ENCODE peak calls at places on chromosomes 12 and 14, in seven cellular contexts. V, E, F, M, D, Z and X are unnamed samples.

GRCh38 chr12:53660064-53660463 is 15.8 kb downstream of the ATP5MC2 start:
- DNase-seq in V (no peak), E (no peak), F (no peak), M (no peak), D (no peak), Z (no peak), X (no peak)

GRCh38 chr12:46874642-46875041 is 48.8 kb upstream of the SLC38A4 start:
- DNase-seq in V (no peak), E (no peak), F (no peak), M (no peak), D (no peak), Z (no peak), X (no peak)

GRCh38 chr14:70416717-70417349 is at the start of gene SYNJ2BP:
- DNase-seq in V (peak), E (peak), F (peak), M (peak), D (peak), Z (peak), X (peak)

GRCh38 chr12:21941522-21942376 is 523 bp upstream of the ABCC9 start:
- DNase-seq in V (no peak), E (no peak), F (peak), M (no peak), D (no peak), Z (peak), X (peak)

GRCh38 chr12:79407671-79408622 is 282.8 kb downstream of the PAWR start:
- DNase-seq in V (peak), E (peak), F (peak), M (no peak), D (peak), Z (peak), X (peak)

GRCh38 chr12:51070004-51070403 is 13.4 kb downstream of the CSRNP2 start:
- DNase-seq in V (no peak), E (peak), F (peak), M (no peak), D (no peak), Z (peak), X (no peak)

GRCh38 chr14:36773136-36773540 is 111.5 kb downstream of the PAX9 start:
- DNase-seq in V (peak), E (peak), F (peak), M (no peak), D (no peak), Z (peak), X (peak)

GRCh38 chr12:107515446-107515958 is 170.1 kb upstream of the PWP1 start:
- DNase-seq in V (peak), E (peak), F (peak), M (peak), D (peak), Z (peak), X (peak)

GRCh38 chr12:132163041-132163910 is 19.0 kb downstream of the NOC4L start:
- DNase-seq in V (no peak), E (no peak), F (no peak), M (no peak), D (no peak), Z (no peak), X (no peak)

GRCh38 chr12:6769003-6769389 is 2.8 kb downstream of the PTMS start:
- DNase-seq in V (no peak), E (no peak), F (peak), M (peak), D (no peak), Z (no peak), X (peak)

GRCh38 chr12:117890137-117890536 is 78.7 kb downstream of the KSR2 start:
- DNase-seq in V (peak), E (no peak), F (no peak), M (no peak), D (no peak), Z (no peak), X (no peak)

GRCh38 chr12:103676863-103677262 is 89.8 kb downstream of the STAB2 start:
- DNase-seq in V (no peak), E (no peak), F (peak), M (no peak), D (no peak), Z (no peak), X (no peak)

GRCh38 chr14:24037658-24038037 is 14.2 kb upstream of the CARMIL3 start:
- DNase-seq in V (no peak), E (no peak), F (no peak), M (no peak), D (no peak), Z (no peak), X (no peak)

GRCh38 chr12:23895792-23896218 is 53.7 kb downstream of the SOX5 start:
- DNase-seq in V (no peak), E (no peak), F (no peak), M (no peak), D (no peak), Z (peak), X (peak)

GRCh38 chr12:29149691-29150382 is 759 bp downstream of the FAR2 start:
- DNase-seq in V (no peak), E (no peak), F (no peak), M (no peak), D (no peak), Z (no peak), X (no peak)

GRCh38 chr14:51582437-51582836 is 69.3 kb upstream of the FRMD6 start:
- DNase-seq in V (no peak), E (no peak), F (no peak), M (no peak), D (no peak), Z (no peak), X (no peak)

GRCh38 chr14:60537663-60538062 is 28.7 kb downstream of the SIX6 start:
- DNase-seq in V (no peak), E (no peak), F (no peak), M (no peak), D (no peak), Z (no peak), X (no peak)

GRCh38 chr12:74689071-74689655 is 151.5 kb downstream of the ATXN7L3B start:
- DNase-seq in V (peak), E (peak), F (peak), M (no peak), D (peak), Z (peak), X (peak)

GRCh38 chr14:99035268-99035667 is 236.7 kb downstream of the BCL11B start:
- DNase-seq in V (no peak), E (peak), F (peak), M (peak), D (no peak), Z (peak), X (peak)

GRCh38 chr12:130576286-130576933 is 139.7 kb downstream of the RIMBP2 start:
- DNase-seq in V (no peak), E (no peak), F (no peak), M (no peak), D (no peak), Z (no peak), X (no peak)

GRCh38 chr12:113479193-113479577 is 7.5 kb upstream of the LHX5 start:
- DNase-seq in V (no peak), E (no peak), F (no peak), M (no peak), D (no peak), Z (no peak), X (no peak)

GRCh38 chr14:69154779-69155178 is 1.9 kb upstream of the DCAF5 start:
- DNase-seq in V (peak), E (no peak), F (peak), M (no peak), D (no peak), Z (peak), X (no peak)

GRCh38 chr14:31692376-31692781 is 131.2 kb downstream of the NUBPL start:
- DNase-seq in V (no peak), E (no peak), F (no peak), M (no peak), D (peak), Z (no peak), X (peak)

GRCh38 chr12:8226355-8226754 is 1.1 kb downstream of the FAM90A1 start:
- DNase-seq in V (no peak), E (no peak), F (no peak), M (no peak), D (no peak), Z (no peak), X (no peak)

GRCh38 chr12:72540811-72541210 is 268.6 kb downstream of the TRHDE start:
- DNase-seq in V (no peak), E (peak), F (no peak), M (no peak), D (no peak), Z (no peak), X (peak)

GRCh38 chr12:131438874-131439273 is 272.0 kb upstream of the SFSWAP start:
- DNase-seq in V (no peak), E (no peak), F (no peak), M (no peak), D (no peak), Z (no peak), X (no peak)

DNA sequence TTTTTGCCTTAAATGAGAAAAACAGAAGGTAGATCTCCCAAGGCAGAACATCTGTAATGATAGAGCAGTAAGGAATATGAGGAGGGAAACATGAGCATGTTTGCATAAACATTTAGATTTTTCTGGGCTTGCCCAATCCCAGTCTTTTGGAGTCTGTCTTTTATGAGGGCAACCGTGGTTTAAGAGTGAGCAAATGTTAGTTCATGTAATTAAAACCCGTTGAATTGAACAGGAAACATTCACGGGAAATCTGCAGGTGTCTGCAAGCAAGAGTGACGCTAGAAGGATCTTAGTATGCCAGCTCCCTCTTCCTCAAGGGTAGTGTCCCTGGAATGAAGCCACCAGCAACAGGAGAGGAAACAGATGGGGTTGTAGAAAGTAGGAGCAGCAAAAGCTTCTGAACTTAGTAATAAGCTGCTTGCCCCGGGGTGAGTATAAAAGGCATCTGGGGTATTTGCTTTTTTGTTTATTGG is 79.4 kb downstream of the ARF6 start:
- DNase-seq in V (no peak), E (peak), F (no peak), M (no peak), D (no peak), Z (peak), X (peak)
- H3K4me3 ChIP-seq in V (peak), E (no peak), F (no peak), M (no peak), D (no peak), Z (no peak), X (no peak)

GRCh38 chr12:101789171-101789570 is 41.6 kb downstream of the GNPTAB start:
- DNase-seq in V (no peak), E (no peak), F (no peak), M (no peak), D (no peak), Z (no peak), X (no peak)
- TF ChIP-seq CTCF in V (no peak), E (no peak), F (no peak), M (no peak), D (no peak), Z (no peak), X (no peak)

DNA sequence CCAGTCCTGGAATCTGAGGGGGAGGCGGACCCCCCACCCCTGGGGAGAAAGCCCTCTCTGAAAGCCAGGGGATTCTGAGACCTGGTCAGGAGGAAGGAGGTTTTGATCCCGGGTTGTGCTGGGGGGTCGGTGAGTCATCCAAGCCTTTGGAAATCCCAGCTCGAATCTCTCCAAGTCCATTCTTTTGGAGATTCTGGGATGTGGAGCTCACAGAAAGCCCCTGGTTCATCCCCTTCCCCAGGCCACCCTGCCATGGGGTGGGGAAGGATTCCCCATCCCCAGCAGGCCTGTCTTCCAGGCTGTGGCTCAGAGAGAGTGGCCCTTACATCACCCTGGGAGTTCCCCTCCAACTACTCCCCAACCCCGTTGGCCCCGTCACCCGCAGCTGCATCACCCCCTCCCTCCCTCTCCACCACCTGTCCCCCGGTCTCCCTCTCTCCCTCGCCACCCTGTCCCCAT is 14.3 kb downstream of the EXOC3L4 start:
- DNase-seq in V (no peak), E (no peak), F (no peak), M (no peak), D (no peak), Z (no peak), X (no peak)
- H3K4me3 ChIP-seq in V (peak), E (no peak), F (no peak), M (no peak), D (no peak), Z (no peak), X (no peak)

DNA sequence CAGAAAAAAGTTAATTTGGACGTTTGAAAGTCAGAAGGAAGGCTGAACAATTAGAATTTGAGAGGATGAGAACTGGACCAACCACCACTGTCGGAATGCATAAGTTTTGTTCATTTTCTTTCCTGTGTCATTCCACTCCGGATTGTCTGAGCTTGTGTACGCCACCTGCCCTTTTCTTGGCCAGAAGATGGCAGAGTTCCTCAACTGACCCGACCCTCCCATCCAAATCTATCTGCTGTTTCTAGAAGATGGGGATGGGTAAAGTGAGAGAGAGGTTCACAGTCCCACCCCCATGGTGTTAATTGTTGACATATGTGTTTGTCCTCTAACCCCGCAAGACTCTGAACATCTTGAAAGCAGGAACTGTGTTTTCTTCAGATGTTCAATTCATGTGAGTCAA is 388.0 kb downstream of the VRK1 start:
- DNase-seq in V (no peak), E (no peak), F (peak), M (no peak), D (no peak), Z (peak), X (peak)
- TF ChIP-seq CTCF in V (peak), E (no peak), F (peak), M (no peak), D (no peak), Z (peak), X (peak)

GRCh38 chr12:110606253-110606611 is 7.7 kb upstream of the TCTN1 start:
- DNase-seq in V (no peak), E (no peak), F (no peak), M (no peak), D (no peak), Z (no peak), X (no peak)
- H3K4me3 ChIP-seq in V (no peak), E (no peak), F (no peak), M (peak), D (no peak), Z (no peak), X (no peak)

DNA sequence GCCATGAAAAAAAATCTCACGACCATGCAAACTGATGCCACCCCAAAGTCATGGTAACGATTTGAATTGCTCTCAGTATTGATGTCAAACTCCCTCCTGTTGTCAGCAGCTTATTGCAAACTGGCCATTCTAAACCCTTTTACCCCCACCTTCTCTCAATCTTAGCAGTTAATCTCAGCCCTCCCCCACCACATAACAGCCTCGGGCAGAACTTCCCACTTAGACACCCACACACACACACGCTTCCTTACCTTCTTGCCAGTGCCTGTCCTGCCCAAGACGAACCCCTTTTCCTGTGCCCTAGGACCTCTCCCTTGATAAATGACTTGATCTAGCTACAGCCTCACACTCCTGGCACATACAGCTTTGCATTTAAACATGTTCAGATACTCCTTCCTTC is 56.6 kb downstream of the GPATCH2L start:
- DNase-seq in V (no peak), E (no peak), F (no peak), M (no peak), D (no peak), Z (peak), X (no peak)
- TF ChIP-seq CTCF in V (no peak), E (no peak), F (no peak), M (no peak), D (no peak), Z (no peak), X (no peak)

DNA sequence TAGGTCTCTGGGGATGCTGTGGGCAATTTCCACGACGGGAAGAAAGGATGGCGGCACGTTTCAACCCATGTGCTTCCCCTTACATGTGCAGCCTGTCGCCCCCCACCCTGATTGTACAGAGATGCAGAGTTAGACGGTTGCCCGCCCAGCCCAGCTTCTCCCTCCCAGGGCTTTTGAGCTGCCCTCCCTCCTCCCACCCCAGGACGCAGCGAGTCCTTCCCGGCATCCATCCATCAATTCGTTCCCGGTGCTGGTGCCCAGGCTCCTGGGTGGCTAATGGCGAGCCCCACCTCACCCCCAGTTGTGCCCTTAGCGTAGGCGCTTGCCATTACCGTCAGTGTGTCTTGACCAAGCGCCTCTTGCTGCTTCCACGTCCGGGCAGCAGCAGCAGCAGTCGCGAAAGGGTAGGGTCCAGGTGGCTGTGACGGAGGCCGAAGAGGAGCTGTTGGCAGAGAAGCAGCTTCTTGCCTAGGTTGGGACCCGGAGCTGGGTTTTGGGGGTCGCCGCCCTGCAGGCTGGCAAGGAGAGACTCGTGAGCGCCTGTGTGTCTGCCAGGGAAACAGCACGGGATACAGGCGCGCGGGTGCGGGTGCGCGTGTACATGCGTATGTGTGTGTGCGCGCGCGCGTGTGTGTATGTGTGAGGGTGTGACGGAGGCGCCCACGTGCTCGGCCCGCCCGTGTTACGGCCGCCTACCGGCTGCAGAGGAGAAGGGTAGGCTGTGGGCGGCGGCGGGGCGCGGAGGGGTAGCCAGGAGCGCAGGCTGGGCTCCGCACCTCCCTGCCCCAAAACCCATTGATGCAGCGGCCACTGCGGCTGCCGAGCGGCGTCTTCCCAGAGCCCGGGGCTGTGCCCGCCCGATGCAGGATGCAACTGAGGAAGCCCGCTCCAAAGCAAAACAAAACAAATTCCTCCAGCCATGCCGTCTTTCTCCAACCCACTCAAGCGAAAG is at the start of gene SLC6A15:
- DNase-seq in V (peak), E (peak), F (peak), M (peak), D (no peak), Z (peak), X (peak)
- H3K4me3 ChIP-seq in V (peak), E (peak), F (peak), M (peak), D (peak), Z (peak), X (peak)

GRCh38 chr12:64452559-64453329 is 824 bp downstream of the TBK1 start:
- DNase-seq in V (peak), E (peak), F (peak), M (no peak), D (peak), Z (peak), X (peak)
- TF ChIP-seq CTCF in V (no peak), E (no peak), F (no peak), M (no peak), D (no peak), Z (no peak), X (no peak)

DNA sequence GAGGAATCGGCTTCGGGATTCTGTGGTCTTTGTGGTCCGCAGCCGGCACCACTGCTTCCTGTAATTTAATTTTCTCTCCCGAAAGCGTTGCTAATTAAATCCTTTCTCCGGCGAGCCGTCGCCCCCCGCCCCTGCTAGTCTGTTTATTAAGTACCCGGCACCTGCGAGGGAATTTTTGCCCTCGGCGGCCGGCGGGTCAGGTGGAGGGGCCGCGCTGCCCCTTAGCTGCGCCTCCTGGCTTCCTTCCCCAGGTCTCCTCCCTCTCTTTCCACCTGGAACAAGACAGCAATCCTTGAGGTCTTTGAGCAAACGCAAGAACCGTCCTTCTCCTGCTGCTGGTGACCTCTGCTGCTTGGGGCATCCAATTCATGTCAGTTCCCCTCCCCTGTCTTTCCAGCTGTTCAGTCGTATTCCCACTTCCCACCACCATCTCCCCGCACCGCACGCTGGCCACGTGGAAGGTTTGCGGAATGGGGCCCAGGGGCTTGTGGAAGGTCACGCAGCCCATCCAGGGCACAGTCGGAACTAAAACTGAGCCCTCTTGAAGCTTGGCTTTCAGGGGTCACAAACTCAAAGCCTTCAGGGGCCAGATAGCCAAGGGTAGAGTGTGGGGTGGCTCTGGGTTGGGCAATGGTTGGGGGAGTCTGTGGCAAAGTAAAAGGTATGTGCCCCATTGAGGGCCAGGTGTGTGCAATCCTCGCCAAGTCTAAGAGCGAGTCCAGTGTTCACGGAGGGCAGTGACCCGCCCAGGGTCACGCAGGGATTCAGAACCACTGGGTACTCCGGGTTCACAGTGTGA is 16.1 kb downstream of the ZDHHC22 start:
- DNase-seq in V (no peak), E (no peak), F (no peak), M (no peak), D (no peak), Z (no peak), X (no peak)
- H3K4me3 ChIP-seq in V (peak), E (no peak), F (peak), M (peak), D (no peak), Z (peak), X (no peak)